ENCODE peak calls at places on chromosomes 16 and 17, in eight cellular contexts. Y is GM13977, V is hepatocyte, U is cardiac fibroblast, R is RWPE1, I is lower leg skin, D is A673, S is transverse colon. K is an unnamed sample.

GRCh38 chr17:62724398-62725146 is 83.5 kb downstream of the MARCHF10 start:
- DNase-seq in Y (peak; percentile 76), V (no peak), U (no peak), R (peak; percentile 81), I (no peak), D (no peak), S (peak; percentile 34), K (no peak)

GRCh38 chr16:83138512-83138911 is 511.7 kb downstream of the CDH13 start:
- DNase-seq in Y (no peak), V (no peak), U (no peak), R (no peak), I (no peak), D (no peak), S (no peak), K (no peak)

GRCh38 chr17:80817861-80818260 is 173.8 kb upstream of the CHMP6 start:
- DNase-seq in Y (no peak), V (no peak), U (no peak), R (peak; percentile 38), I (no peak), D (no peak), S (no peak), K (no peak)

GRCh38 chr16:50489187-50489586 is 59.0 kb upstream of the NKD1 start:
- DNase-seq in Y (no peak), V (no peak), U (no peak), R (no peak), I (no peak), D (no peak), S (no peak), K (no peak)

GRCh38 chr17:64148017-64148631 is 18.2 kb upstream of the ERN1 start:
- DNase-seq in Y (no peak), V (no peak), U (peak; percentile 58), R (no peak), I (no peak), D (peak; percentile 41), S (no peak), K (no peak)

GRCh38 chr17:48522031-48522593 is 8.7 kb downstream of the HOXB1 start:
- DNase-seq in Y (no peak), V (no peak), U (no peak), R (no peak), I (no peak), D (no peak), S (no peak), K (no peak)

GRCh38 chr17:3956558-3956957 is 7.7 kb downstream of the ATP2A3 start:
- DNase-seq in Y (no peak), V (no peak), U (no peak), R (no peak), I (no peak), D (no peak), S (no peak), K (no peak)

GRCh38 chr17:48577330-48577945 is 712 bp downstream of the HOXB4 start:
- DNase-seq in Y (peak; percentile 66), V (no peak), U (no peak), R (no peak), I (no peak), D (peak; percentile 69), S (no peak), K (no peak)

GRCh38 chr17:68379692-68380677 is 77.3 kb downstream of the WIPI1 start:
- DNase-seq in Y (no peak), V (no peak), U (no peak), R (no peak), I (no peak), D (no peak), S (no peak), K (no peak)

GRCh38 chr16:86789621-86790051 is 211.3 kb downstream of the FOXL1 start:
- DNase-seq in Y (no peak), V (no peak), U (peak; percentile 10), R (no peak), I (no peak), D (no peak), S (no peak), K (no peak)

GRCh38 chr17:28727727-28728363 is 743 bp upstream of the NEK8 start:
- DNase-seq in Y (peak; percentile 88), V (peak; percentile 86), U (peak; percentile 27), R (peak; percentile 71), I (peak; percentile 68), D (peak; percentile 69), S (peak; percentile 83), K (peak; percentile 62)

GRCh38 chr16:77711775-77712174 is 10.5 kb upstream of the NUDT7 start:
- DNase-seq in Y (no peak), V (peak; percentile 34), U (no peak), R (no peak), I (no peak), D (no peak), S (peak; percentile 48), K (no peak)

GRCh38 chr17:30336369-30337171 is 2.7 kb upstream of the TMIGD1 start:
- DNase-seq in Y (peak; percentile 30), V (peak; percentile 82), U (peak; percentile 62), R (peak; percentile 30), I (no peak), D (peak; percentile 73), S (peak; percentile 74), K (no peak)

GRCh38 chr16:47667956-47668355 is 206.8 kb downstream of the PHKB start:
- DNase-seq in Y (no peak), V (no peak), U (no peak), R (no peak), I (no peak), D (no peak), S (no peak), K (no peak)

GRCh38 chr16:25014500-25015147 is 545 bp downstream of the ARHGAP17 start:
- DNase-seq in Y (no peak), V (peak; percentile 61), U (peak; percentile 61), R (peak; percentile 27), I (no peak), D (peak; percentile 62), S (peak; percentile 47), K (no peak)

GRCh38 chr17:2011421-2012371 is 13.4 kb downstream of the RTN4RL1 start:
- DNase-seq in Y (no peak), V (no peak), U (peak; percentile 65), R (peak; percentile 67), I (peak; percentile 85), D (peak; percentile 73), S (peak; percentile 68), K (no peak)

GRCh38 chr16:22625948-22626347 is 115.3 kb downstream of the NPIPB5 start:
- DNase-seq in Y (no peak), V (no peak), U (no peak), R (peak; percentile 32), I (no peak), D (no peak), S (no peak), K (no peak)

GRCh38 chr16:19843371-19843770 is 41.3 kb downstream of the GPRC5B start:
- DNase-seq in Y (no peak), V (peak; percentile 29), U (no peak), R (no peak), I (no peak), D (no peak), S (no peak), K (no peak)

GRCh38 chr16:67844441-67844840 is 2.3 kb upstream of the NUTF2 start:
- DNase-seq in Y (no peak), V (no peak), U (peak; percentile 31), R (peak; percentile 57), I (no peak), D (no peak), S (no peak), K (no peak)

GRCh38 chr17:44645341-44645740 is 10.9 kb upstream of the MEIOC start:
- DNase-seq in Y (no peak), V (no peak), U (no peak), R (no peak), I (no peak), D (no peak), S (no peak), K (no peak)

GRCh38 chr16:57532251-57532625 is 4.1 kb downstream of the CCDC102A start:
- DNase-seq in Y (peak; percentile 10), V (no peak), U (no peak), R (no peak), I (no peak), D (no peak), S (peak; percentile 4), K (peak; percentile 20)

GRCh38 chr17:82300707-82301270 is 16.6 kb downstream of the CD7 start:
- DNase-seq in Y (peak; percentile 75), V (peak; percentile 76), U (peak; percentile 77), R (peak; percentile 39), I (no peak), D (peak; percentile 69), S (peak; percentile 84), K (no peak)

GRCh38 chr17:29024456-29024952 is 18.4 kb upstream of the PIPOX start:
- DNase-seq in Y (no peak), V (no peak), U (no peak), R (no peak), I (no peak), D (no peak), S (no peak), K (no peak)

DNA sequence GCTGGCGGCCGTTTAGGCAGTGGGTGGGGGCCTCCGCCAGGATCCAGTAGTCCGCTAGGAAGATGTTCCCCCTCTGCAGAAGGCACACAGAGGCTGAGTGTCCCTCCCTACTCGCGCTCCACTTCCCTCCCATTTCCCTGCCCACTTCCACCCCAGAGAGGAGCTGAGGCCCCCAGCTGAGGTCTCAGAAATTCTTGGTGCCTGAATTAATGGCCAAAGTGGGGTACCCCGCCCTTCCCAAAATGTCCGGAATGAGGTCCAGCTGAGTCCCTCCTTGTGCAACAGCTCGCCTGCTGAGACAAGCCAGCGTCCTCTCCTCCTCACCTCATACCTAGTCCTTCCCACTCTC is 7.9 kb downstream of the ALOXE3 start:
- DNase-seq in Y (no peak), V (no peak), U (no peak), R (no peak), I (no peak), D (no peak), S (no peak), K (no peak)
- TF ChIP-seq CTCF in Y (no peak), V (no peak), U (no peak), R (peak; percentile 66), I (no peak), D (no peak), S (no peak), K (no peak)

GRCh38 chr16:70508752-70509151 is 14.6 kb downstream of the COG4 start:
- DNase-seq in Y (no peak), V (no peak), U (peak; percentile 26), R (no peak), I (no peak), D (no peak), S (no peak), K (no peak)
- TF ChIP-seq CTCF in Y (peak; percentile 36), V (peak; percentile 15), U (no peak), R (no peak), I (no peak), D (peak; percentile 32), S (no peak), K (no peak)

DNA sequence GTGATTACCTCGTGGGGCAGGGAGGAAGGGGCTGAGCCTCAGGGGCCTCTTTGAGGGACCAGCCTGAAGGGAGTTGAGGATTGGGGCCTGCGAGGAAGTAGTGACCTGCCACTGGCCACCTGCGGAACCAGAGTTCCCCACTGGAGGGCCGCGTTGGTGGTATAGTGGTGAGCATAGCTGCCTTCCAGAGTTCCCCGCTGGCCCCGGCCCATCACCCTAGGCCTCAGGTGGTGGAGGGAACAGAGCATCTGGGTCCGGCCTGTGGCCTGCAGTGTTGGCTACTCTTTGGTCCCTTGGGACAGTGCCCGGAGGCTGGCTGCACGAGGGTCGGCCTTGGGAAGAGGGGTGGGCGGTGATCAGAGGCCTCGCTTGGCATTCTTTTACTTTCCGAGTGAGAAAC is 20.5 kb downstream of the MGAT5B start:
- DNase-seq in Y (no peak), V (no peak), U (no peak), R (no peak), I (no peak), D (no peak), S (no peak), K (no peak)
- TF ChIP-seq CTCF in Y (no peak), V (no peak), U (no peak), R (no peak), I (no peak), D (no peak), S (no peak), K (no peak)

GRCh38 chr17:75799402-75799801 is 14.8 kb downstream of the UNK start:
- DNase-seq in Y (no peak), V (no peak), U (no peak), R (no peak), I (no peak), D (no peak), S (no peak), K (no peak)
- TF ChIP-seq CTCF in Y (no peak), V (no peak), U (no peak), R (no peak), I (no peak), D (no peak), S (no peak), K (no peak)

K was measured in omental fat pad.